ENCODE peak calls at places on chromosomes 2 and 18, in five cellular contexts. R is HepG2, A is WTC11, L is K562, J is GM12878. G is an unnamed sample.

GRCh38 chr2:157922341-157922740 is 46.2 kb upstream of the ACVR1 start:
- DNase-seq in R (no peak), A (no peak), L (no peak), J (no peak), G (no peak)

GRCh38 chr2:241153616-241154015 is 3.3 kb downstream of the PPP1R7 start:
- DNase-seq in R (no peak), A (no peak), L (no peak), J (no peak), G (no peak)

GRCh38 chr2:172361360-172361759 is 66.0 kb upstream of the ITGA6 start:
- DNase-seq in R (no peak), A (no peak), L (no peak), J (no peak), G (no peak)

GRCh38 chr2:153235516-153235915 is 243.0 kb downstream of the RPRM start:
- DNase-seq in R (no peak), A (no peak), L (no peak), J (peak), G (no peak)

GRCh38 chr2:149597050-149598013 is 9.8 kb upstream of the MMADHC start:
- DNase-seq in R (peak), A (peak), L (peak), J (peak), G (peak)

GRCh38 chr2:39099820-39100728 is 20.8 kb downstream of the SOS1 start:
- DNase-seq in R (no peak), A (no peak), L (no peak), J (no peak), G (no peak)

GRCh38 chr2:46122318-46122970 is 174.8 kb upstream of the EPAS1 start:
- DNase-seq in R (no peak), A (no peak), L (no peak), J (no peak), G (no peak)

GRCh38 chr18:38487521-38487920 is 921.9 kb upstream of the CELF4 start:
- DNase-seq in R (no peak), A (no peak), L (no peak), J (no peak), G (no peak)

GRCh38 chr2:205161156-205161555 is 521.1 kb upstream of the NRP2 start:
- DNase-seq in R (no peak), A (no peak), L (no peak), J (no peak), G (no peak)

GRCh38 chr2:239870276-239870675 is 154.9 kb downstream of the NDUFA10 start:
- DNase-seq in R (no peak), A (no peak), L (no peak), J (no peak), G (no peak)

GRCh38 chr18:79784965-79785770 is 12.6 kb upstream of the KCNG2 start:
- DNase-seq in R (no peak), A (no peak), L (no peak), J (no peak), G (no peak)

GRCh38 chr2:201203916-201204654 is 21.1 kb downstream of the CASP10 start:
- DNase-seq in R (no peak), A (no peak), L (no peak), J (no peak), G (no peak)

GRCh38 chr2:172293952-172294351 is 133.4 kb upstream of the ITGA6 start:
- DNase-seq in R (no peak), A (no peak), L (no peak), J (no peak), G (no peak)

GRCh38 chr2:20451346-20451745 is 4.5 kb downstream of the RHOB start:
- DNase-seq in R (no peak), A (no peak), L (no peak), J (no peak), G (no peak)

GRCh38 chr2:126808929-126809328 is 89.8 kb upstream of the TEX51 start:
- DNase-seq in R (no peak), A (peak), L (no peak), J (no peak), G (no peak)

GRCh38 chr2:213119061-213119809 is 32.2 kb downstream of the IKZF2 start:
- DNase-seq in R (no peak), A (no peak), L (no peak), J (peak), G (no peak)

GRCh38 chr2:120246546-120247300 is 5.9 kb upstream of the RALB start:
- DNase-seq in R (no peak), A (no peak), L (no peak), J (no peak), G (no peak)

GRCh38 chr2:203427061-203427460 is 98.9 kb downstream of the ABI2 start:
- DNase-seq in R (no peak), A (no peak), L (no peak), J (no peak), G (no peak)

GRCh38 chr2:179853108-179853507 is 8.3 kb downstream of the ZNF385B start:
- DNase-seq in R (no peak), A (no peak), L (no peak), J (no peak), G (no peak)

GRCh38 chr2:134230885-134231284 is 23.0 kb upstream of the MGAT5 start:
- DNase-seq in R (no peak), A (no peak), L (no peak), J (no peak), G (no peak)

GRCh38 chr2:188308483-188308882 is 16.8 kb downstream of the GULP1 start:
- DNase-seq in R (no peak), A (no peak), L (no peak), J (no peak), G (no peak)

GRCh38 chr2:237882510-237883481 is 23.4 kb downstream of the RAMP1 start:
- DNase-seq in R (no peak), A (no peak), L (no peak), J (no peak), G (no peak)

GRCh38 chr2:100262043-100262442 is 60.3 kb downstream of the LONRF2 start:
- DNase-seq in R (no peak), A (no peak), L (no peak), J (no peak), G (no peak)

GRCh38 chr2:120712180-120712678 is 23.4 kb upstream of the GLI2 start:
- DNase-seq in R (no peak), A (no peak), L (no peak), J (no peak), G (no peak)

GRCh38 chr18:74380916-74381315 is 65.3 kb downstream of the C18orf63 start:
- DNase-seq in R (no peak), A (no peak), L (no peak), J (no peak), G (no peak)

GRCh38 chr18:63199743-63200241 is 119.8 kb downstream of the BCL2 start:
- DNase-seq in R (no peak), A (no peak), L (no peak), J (no peak), G (no peak)

GRCh38 chr2:171598713-171599319 is 76.5 kb downstream of the CYBRD1 start:
- DNase-seq in R (peak), A (peak), L (peak), J (peak), G (peak)

GRCh38 chr2:57701391-57701791 is 345.2 kb upstream of the VRK2 start:
- DNase-seq in R (no peak), A (no peak), L (no peak), J (no peak), G (no peak)

GRCh38 chr18:60404686-60405085 is 32.1 kb upstream of the MC4R start:
- DNase-seq in R (no peak), A (no peak), L (no peak), J (no peak), G (no peak)

GRCh38 chr2:203338322-203338721 is 10.1 kb downstream of the ABI2 start:
- DNase-seq in R (no peak), A (no peak), L (no peak), J (no peak), G (no peak)

GRCh38 chr2:232592687-232593407 is 40.6 kb upstream of the EFHD1 start:
- DNase-seq in R (peak), A (no peak), L (peak), J (no peak), G (peak)

GRCh38 chr18:3458952-3459853 is 9.2 kb downstream of the TGIF1 start:
- DNase-seq in R (no peak), A (no peak), L (no peak), J (no peak), G (no peak)

GRCh38 chr2:95323347-95324155 is 26.4 kb downstream of the KCNIP3 start:
- DNase-seq in R (peak), A (peak), L (peak), J (no peak), G (peak)

GRCh38 chr18:57737661-57738060 is 65.5 kb downstream of the ATP8B1 start:
- DNase-seq in R (peak), A (no peak), L (no peak), J (no peak), G (peak)

GRCh38 chr2:105761931-105762515 is 17.3 kb downstream of the NCK2 start:
- DNase-seq in R (no peak), A (peak), L (no peak), J (no peak), G (no peak)

GRCh38 chr2:150486539-150487484 is 655 bp downstream of the RND3 start:
- DNase-seq in R (no peak), A (peak), L (no peak), J (no peak), G (no peak)

GRCh38 chr18:74947875-74948274 is 261.1 kb downstream of the PTGR3 start:
- DNase-seq in R (no peak), A (no peak), L (no peak), J (no peak), G (no peak)

DNA sequence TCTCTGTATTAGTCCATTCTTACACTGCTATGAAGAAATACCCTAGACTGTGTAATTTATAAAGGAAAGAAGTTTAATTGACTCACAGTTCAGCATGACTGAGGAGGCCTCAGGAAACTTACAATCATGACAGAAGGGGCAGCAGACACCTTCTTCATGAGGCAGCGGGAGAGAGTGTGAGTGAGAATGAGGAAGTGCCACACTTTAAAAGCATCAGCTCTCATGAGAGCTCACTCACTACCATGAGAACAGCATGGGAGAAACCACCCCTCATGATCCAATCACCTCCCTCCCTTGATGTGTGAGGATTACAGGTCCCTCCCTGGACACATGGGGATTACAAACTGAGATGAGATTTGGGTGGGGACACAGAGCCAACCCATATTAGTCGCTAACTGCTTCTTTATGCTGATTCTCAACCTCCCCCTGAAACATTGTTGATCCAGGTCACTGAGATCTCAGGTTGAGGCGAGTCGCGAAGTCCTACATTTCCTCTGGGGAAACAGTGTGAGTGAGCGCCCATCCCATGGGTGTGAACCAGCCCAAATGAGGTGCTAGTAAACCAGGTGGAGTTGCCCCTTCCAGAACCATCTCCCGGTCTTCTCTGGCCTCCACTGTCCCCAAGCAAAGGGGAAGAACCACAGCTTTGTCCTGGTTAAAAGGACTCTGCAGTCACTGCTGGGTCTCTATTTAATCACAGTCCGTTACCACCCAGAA is 123.8 kb downstream of the CAPN13 start:
- DNase-seq in R (no peak), A (no peak), L (no peak), J (no peak), G (no peak)
- TF ChIP-seq MAX in R (no peak), A (no peak), L (no peak), J (no peak), G (no peak)

DNA sequence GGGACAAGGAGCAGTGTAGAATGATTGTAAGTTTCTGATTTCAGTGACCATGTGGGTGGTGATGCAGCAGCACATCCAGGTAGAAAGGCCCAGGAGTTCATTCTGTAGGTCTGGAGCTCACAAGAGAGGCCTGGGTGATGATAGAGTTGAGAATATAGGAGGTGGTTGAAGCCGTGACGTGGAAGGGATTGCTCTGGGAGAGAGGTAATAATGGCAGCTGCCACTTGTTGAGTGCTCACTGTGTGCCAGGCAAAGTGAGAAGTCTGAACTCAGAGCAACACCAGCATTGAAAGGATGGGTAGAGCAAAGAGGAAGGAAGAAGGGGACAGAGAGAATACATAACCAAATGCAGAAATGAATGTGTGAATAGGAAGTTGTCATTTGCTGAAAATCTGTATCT is 3.3 kb downstream of the TTLL4 start:
- DNase-seq in R (no peak), A (no peak), L (no peak), J (no peak), G (no peak)
- TF ChIP-seq USF2 in R (no peak), A (no peak), L (no peak), J (no peak), G (no peak)

DNA sequence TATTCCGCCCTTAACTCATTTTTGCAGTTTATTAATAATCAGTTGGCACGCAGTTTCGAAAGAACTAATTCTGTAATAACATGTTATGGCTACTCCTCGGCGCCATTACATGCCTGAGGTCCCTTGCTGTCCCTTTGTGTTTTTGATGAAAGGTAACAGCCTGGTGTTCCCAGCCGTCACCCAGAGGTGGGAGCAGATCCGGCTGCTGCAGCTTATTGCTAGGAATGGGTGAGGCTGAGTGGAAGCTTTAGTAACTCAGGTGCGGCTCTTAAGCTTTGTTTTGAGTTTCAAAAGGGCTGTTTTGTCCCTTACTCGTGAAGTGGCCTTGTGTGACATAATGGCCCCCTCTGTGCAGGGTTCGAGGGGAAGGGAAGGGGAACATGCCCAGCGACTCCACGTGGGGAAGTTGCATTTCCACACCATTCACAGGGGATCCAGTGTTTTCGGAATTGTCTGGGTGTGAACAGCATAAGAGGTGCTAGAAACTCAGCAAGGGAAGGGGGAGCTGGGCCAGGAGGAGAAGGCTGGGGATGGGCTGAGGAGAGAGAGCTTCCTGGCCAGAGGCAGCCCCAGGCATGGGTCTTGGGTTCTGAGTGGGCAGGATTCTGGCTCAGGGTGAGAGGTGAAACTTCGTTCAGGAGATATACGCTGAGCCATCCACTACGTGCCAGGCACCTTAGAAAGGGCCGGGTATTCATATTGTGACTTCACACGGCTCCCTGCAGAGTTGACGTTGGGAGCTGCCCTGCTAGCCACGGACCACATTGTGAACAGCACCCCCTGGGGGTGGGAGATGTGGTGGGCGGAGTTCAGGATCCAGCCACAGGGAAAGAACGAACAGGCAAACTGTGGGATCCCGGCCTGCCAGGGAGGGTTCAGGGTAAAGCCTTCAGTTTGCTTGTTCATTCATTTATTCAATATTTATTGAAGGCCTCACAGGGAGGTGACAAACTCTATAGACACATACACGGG is 84.4 kb downstream of the TGOLN2 start:
- DNase-seq in R (peak), A (peak), L (peak), J (no peak), G (peak)
- TF ChIP-seq ESRRA in R (no peak), A (no peak), L (no peak), J (no peak), G (no peak)

GRCh38 chr2:55175254-55176093 is 56.6 kb downstream of the CLHC1 start:
- DNase-seq in R (peak), A (no peak), L (peak), J (no peak), G (peak)
- TF ChIP-seq MAX in R (no peak), A (no peak), L (no peak), J (no peak), G (peak)

DNA sequence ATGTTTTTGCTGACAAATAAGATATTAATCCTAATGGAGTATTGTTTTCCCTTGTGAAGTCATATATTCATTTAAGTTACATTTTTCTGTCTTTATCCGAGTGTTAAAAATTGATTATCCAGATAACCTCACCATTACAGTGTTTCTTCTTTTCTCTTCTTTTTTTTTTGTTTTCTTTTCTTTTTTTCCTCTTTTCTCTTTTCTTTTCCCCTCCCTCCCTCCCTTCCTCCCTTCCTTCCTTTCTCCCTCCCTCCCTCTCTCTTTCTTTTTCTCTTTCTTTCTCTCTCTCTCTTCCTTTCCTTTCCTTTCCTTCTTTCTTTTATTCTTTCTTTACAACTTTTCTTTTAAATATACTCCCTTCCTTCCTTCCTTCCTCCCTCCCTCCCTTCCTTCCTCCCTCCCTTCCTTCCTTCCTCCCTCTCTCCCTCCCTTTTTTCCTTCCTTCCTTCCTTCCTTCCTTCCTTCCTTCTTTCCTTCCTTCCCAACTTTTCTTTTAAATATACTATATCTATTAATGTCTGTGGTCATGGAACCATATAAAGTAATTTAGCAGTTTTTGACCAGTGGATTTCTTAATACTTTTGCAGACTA is 40.9 kb downstream of the UBE2E3 start:
- DNase-seq in R (no peak), A (no peak), L (no peak), J (no peak), G (no peak)
- TF ChIP-seq USF2 in R (no peak), A (no peak), L (no peak), J (no peak), G (no peak)